ENCODE peak calls at places on chromosomes 3 and 15, in eight cellular contexts. U is head of caudate nucleus, K is fibroblast of mammary gland, Z is caudate nucleus, L is RKO, N is stomach, V is NCI-H1930, O is memory B cell. R is an unnamed sample.

GRCh38 chr15:31088672-31089360 is 12.7 kb downstream of the TRPM1 start:
- DNase-seq in Z (no peak), K (no peak), L (no peak), U (no peak), N (no peak), O (no peak), V (no peak), R (no peak)

GRCh38 chr3:139520028-139520737 is 19.4 kb downstream of the RBP1 start:
- DNase-seq in Z (no peak), N (no peak), V (no peak), L (peak; percentile 14), O (no peak), K (peak; percentile 39), U (no peak), R (peak; percentile 36)

GRCh38 chr15:87634361-87634760 is 622.2 kb downstream of the NTRK3 start:
- DNase-seq in L (no peak), U (no peak), Z (no peak), N (no peak), K (no peak), O (no peak), V (no peak), R (no peak)

GRCh38 chr15:31824009-31824408 is 206.3 kb upstream of the CHRNA7 start:
- DNase-seq in O (no peak), L (no peak), V (no peak), U (no peak), Z (no peak), K (no peak), N (no peak), R (no peak)

GRCh38 chr3:16423298-16423697 is 90.2 kb downstream of the RFTN1 start:
- DNase-seq in V (no peak), O (no peak), N (no peak), U (no peak), Z (no peak), K (no peak), L (no peak), R (no peak)

GRCh38 chr15:92616621-92617179 is 38.9 kb downstream of the FAM174B start:
- DNase-seq in U (no peak), V (no peak), K (peak; percentile 61), O (no peak), N (peak; percentile 35), L (no peak), Z (no peak), R (no peak)

GRCh38 chr3:52108302-52109232 is 45.7 kb downstream of the POC1A start:
- DNase-seq in U (peak; percentile 72), L (no peak), Z (peak; percentile 31), O (no peak), K (peak; percentile 54), V (no peak), N (no peak), R (no peak)

GRCh38 chr3:194318511-194319161 is 32.5 kb downstream of the CPN2 start:
- DNase-seq in U (no peak), N (no peak), O (no peak), Z (no peak), K (no peak), V (no peak), L (no peak), R (no peak)

GRCh38 chr3:57228734-57229505 is 1.4 kb downstream of the APPL1 start:
- DNase-seq in O (no peak), L (peak; percentile 85), N (no peak), U (no peak), V (no peak), K (peak; percentile 86), Z (no peak), R (peak; percentile 87)

GRCh38 chr15:55893852-55894251 is 99.6 kb downstream of the NEDD4 start:
- DNase-seq in N (no peak), Z (no peak), L (no peak), K (no peak), U (no peak), O (no peak), V (no peak), R (no peak)

GRCh38 chr3:52028572-52028971 is 27.8 kb downstream of the DUSP7 start:
- DNase-seq in O (no peak), L (no peak), K (peak; percentile 21), V (no peak), N (no peak), U (peak; percentile 91), Z (peak; percentile 80), R (no peak)

R was measured in iris pigment epithelial cell.